ENCODE peak calls at places on chromosomes 7 and 10, in nine cellular contexts. M is NCI-H2171 treated with DMSO at 0.1 percent for 48 hours; F is NCI-H1417; J is GM03348; Q is Right ventricle myocardium superior; L is tibial artery; W is GM06990; N is activated CD8-positive, alpha-beta memory T cell treated with anti-CD3 and anti-CD28 coated beads for 4 hours; U is spleen. I is an unnamed sample.

GRCh38 chr10:13891542-13892431 is 305.0 kb downstream of the PRPF18 start:
- DNase-seq in W (peak; percentile 62), F (no peak), Q (peak; percentile 64), L (peak; percentile 74), J (peak; percentile 75), N (no peak), M (peak; percentile 16), U (no peak), I (no peak)

GRCh38 chr7:37312608-37313007 is 136.1 kb downstream of the ELMO1 start:
- DNase-seq in N (no peak), Q (no peak), L (no peak), U (no peak), F (no peak), J (no peak), W (no peak), M (no peak), I (no peak)

GRCh38 chr7:90173127-90173844 is 19.0 kb downstream of the STEAP1 start:
- DNase-seq in U (no peak), Q (no peak), J (no peak), L (no peak), F (no peak), N (no peak), W (no peak), M (no peak), I (no peak)

GRCh38 chr10:132518572-132519381 is 18.8 kb upstream of the INPP5A start:
- DNase-seq in N (no peak), W (no peak), M (peak; percentile 63), L (peak; percentile 62), F (peak; percentile 74), U (peak; percentile 75), Q (peak; percentile 86), J (no peak), I (peak; percentile 74)

GRCh38 chr10:104447899-104448298 is 94.3 kb downstream of the CFAP58 start:
- DNase-seq in W (no peak), M (no peak), U (no peak), Q (no peak), J (no peak), L (no peak), N (no peak), F (no peak), I (no peak)

GRCh38 chr10:6204063-6204340 is 1.3 kb downstream of the PFKFB3 start:
- DNase-seq in M (no peak), Q (peak; percentile 72), F (no peak), W (peak; percentile 56), J (peak; percentile 57), N (peak; percentile 41), U (peak; percentile 93), L (peak; percentile 79), I (no peak)

GRCh38 chr10:123357363-123358075 is 203.3 kb downstream of the BUB3 start:
- DNase-seq in Q (no peak), J (no peak), N (no peak), F (no peak), L (no peak), W (no peak), U (no peak), M (no peak), I (no peak)

GRCh38 chr10:60352105-60352504 is 37.6 kb downstream of the ANK3 start:
- DNase-seq in N (no peak), J (no peak), U (no peak), Q (no peak), L (no peak), W (peak; percentile 49), F (no peak), M (no peak), I (no peak)

GRCh38 chr7:28955723-28956607 is 2.2 kb downstream of the TRIL start:
- DNase-seq in M (peak; percentile 65), N (no peak), U (peak; percentile 90), Q (peak; percentile 87), J (peak; percentile 51), W (peak; percentile 37), L (peak; percentile 72), F (peak; percentile 54), I (peak; percentile 79)

GRCh38 chr7:132666076-132666775 is 90.0 kb upstream of the PLXNA4 start:
- DNase-seq in F (no peak), U (no peak), J (no peak), Q (no peak), M (no peak), W (no peak), L (no peak), N (no peak), I (no peak)

GRCh38 chr10:129718548-129719414 is 245.3 kb downstream of the EBF3 start:
- DNase-seq in L (peak; percentile 47), J (no peak), M (peak; percentile 50), F (no peak), Q (no peak), W (no peak), U (peak; percentile 68), N (no peak), I (no peak)

GRCh38 chr7:38368191-38368605 is 94.8 kb upstream of the TARP start:
- DNase-seq in J (peak; percentile 67), N (peak; percentile 54), W (peak; percentile 67), L (peak; percentile 76), F (peak; percentile 31), U (peak; percentile 93), Q (peak; percentile 79), M (peak; percentile 56), I (no peak)

GRCh38 chr10:117543999-117544728 is 1.6 kb downstream of the EMX2 start:
- DNase-seq in W (no peak), U (no peak), M (no peak), L (peak; percentile 70), Q (no peak), N (no peak), J (no peak), F (no peak), I (peak; percentile 34)

GRCh38 chr10:119370972-119371703 is 163.8 kb downstream of the GRK5 start:
- DNase-seq in J (peak; percentile 96), Q (peak; percentile 86), M (no peak), W (no peak), F (no peak), U (peak; percentile 80), L (peak; percentile 90), N (no peak), I (no peak)

GRCh38 chr7:55075464-55075971 is 56.7 kb downstream of the EGFR start:
- DNase-seq in F (no peak), Q (peak; percentile 80), J (no peak), W (no peak), U (no peak), M (no peak), L (peak; percentile 78), N (no peak), I (peak; percentile 63)

GRCh38 chr10:60444494-60445064 is 54.9 kb upstream of the ANK3 start:
- DNase-seq in M (peak; percentile 22), L (no peak), Q (no peak), F (no peak), U (no peak), J (peak; percentile 28), W (no peak), N (no peak), I (no peak)

GRCh38 chr10:103470755-103471653 is 8.0 kb downstream of the CALHM3 start:
- DNase-seq in F (no peak), M (no peak), U (peak; percentile 90), W (peak; percentile 91), L (no peak), N (peak; percentile 41), J (peak; percentile 44), Q (peak; percentile 75), I (no peak)